ENCODE peak calls at places on chromosomes 12 and 14, in six cellular contexts. P is HCT116, G is fibroblast of lung, F is K562, X is PC-3, H is neural progenitor cell. L is an unnamed sample. For H3K79me2, the result is how much of the 10 kb centered on the place peaks cover.

GRCh38 chr12:89469361-89469760 is 55.2 kb downstream of the GALNT4 start:
- DNase-seq in P (no peak), G (peak), F (no peak), X (peak), H (no peak), L (no peak)

GRCh38 chr12:53751336-53752191 is at the start of gene CISTR:
- DNase-seq in P (no peak), G (no peak), F (no peak), X (no peak), H (peak), L (peak)

GRCh38 chr12:43863770-43864366 is 28.0 kb downstream of the TMEM117 start:
- DNase-seq in P (no peak), G (no peak), F (no peak), X (no peak), H (no peak), L (no peak)

GRCh38 chr14:41302776-41303175 is 303.9 kb upstream of the LRFN5 start:
- DNase-seq in P (no peak), G (no peak), F (no peak), X (no peak), H (peak), L (no peak)

GRCh38 chr14:20848955-20849570 is 42.1 kb upstream of the RNASE3 start:
- DNase-seq in P (no peak), G (no peak), F (no peak), X (peak), H (peak), L (no peak)

GRCh38 chr14:98705826-98706225 is 566.2 kb downstream of the BCL11B start:
- DNase-seq in P (no peak), G (no peak), F (no peak), X (no peak), H (no peak), L (no peak)

GRCh38 chr12:27455589-27455988 is 9.1 kb downstream of the SMCO2 start:
- DNase-seq in P (no peak), G (no peak), F (no peak), X (no peak), H (no peak), L (no peak)

GRCh38 chr12:109844983-109845841 is 12.0 kb upstream of the TRPV4 start:
- DNase-seq in P (peak), G (peak), F (peak), X (peak), H (peak), L (peak)

GRCh38 chr14:84397621-84398020 is 1132.3 kb upstream of the FLRT2 start:
- DNase-seq in P (no peak), G (no peak), F (no peak), X (no peak), H (no peak), L (no peak)

GRCh38 chr12:109020136-109020535 is 732 bp downstream of the SVOP start:
- DNase-seq in P (no peak), G (no peak), F (no peak), X (no peak), H (no peak), L (no peak)

DNA sequence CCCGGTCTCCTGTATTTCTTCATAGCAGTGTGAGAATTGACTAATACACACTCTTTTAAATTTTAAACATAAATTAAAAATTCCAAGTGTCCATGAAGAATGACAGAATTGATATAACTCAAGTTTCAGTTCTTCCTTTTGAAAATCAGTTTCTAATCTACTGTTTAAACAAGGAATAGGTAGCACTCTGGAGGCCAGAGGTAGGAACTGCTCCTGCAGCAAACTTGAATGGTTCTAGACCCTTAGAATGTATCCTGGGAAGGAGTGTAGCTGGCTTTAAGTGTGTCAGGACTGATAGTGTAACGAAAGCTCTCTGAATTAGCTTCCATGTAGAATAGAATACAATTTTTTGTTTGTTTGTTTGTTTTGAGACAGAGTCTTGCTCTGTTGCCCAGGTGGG is 76.8 kb downstream of the AKAP6 start:
- DNase-seq in P (no peak), G (no peak), F (no peak), X (no peak), H (no peak), L (no peak)
- H3K4me2 ChIP-seq in P (no peak), G (no peak), F (no peak), X (no peak), H (no peak), L (no peak)

GRCh38 chr12:122021193-122021821 is 377 bp upstream of the BCL7A start:
- DNase-seq in P (no peak), G (no peak), F (peak), X (peak), H (peak), L (peak)
- TF ChIP-seq EZH2 in P (no peak), G (no peak), F (no peak), X (no peak), H (no peak), L (no peak)

GRCh38 chr14:52937869-52938268 is 13.0 kb downstream of the FERMT2 start:
- DNase-seq in P (no peak), G (no peak), F (no peak), X (no peak), H (no peak), L (no peak)
- H3K79me2 ChIP-seq in P (under half), G (half or more), F (under half), X (half or more), H (half or more), L (under half)

GRCh38 chr14:103164006-103164405 is 40.7 kb downstream of the TNFAIP2 start:
- DNase-seq in P (no peak), G (no peak), F (no peak), X (no peak), H (no peak), L (no peak)

GRCh38 chr14:103164786-103165185 is 41.5 kb downstream of the TNFAIP2 start:
- DNase-seq in P (no peak), G (no peak), F (no peak), X (no peak), H (no peak), L (no peak)

GRCh38 chr14:103161054-103161397 is 37.8 kb downstream of the TNFAIP2 start:
- DNase-seq in P (no peak), G (peak), F (no peak), X (peak), H (no peak), L (no peak)

GRCh38 chr14:103165323-103165722 is 42.1 kb downstream of the TNFAIP2 start:
- DNase-seq in P (no peak), G (no peak), F (no peak), X (no peak), H (no peak), L (no peak)

GRCh38 chr14:103163199-103163598 is 39.9 kb downstream of the TNFAIP2 start:
- DNase-seq in P (no peak), G (no peak), F (no peak), X (no peak), H (no peak), L (no peak)
- H3K4me2 ChIP-seq in P (no peak), G (no peak), F (no peak), X (no peak), H (no peak), L (no peak)

DNA sequence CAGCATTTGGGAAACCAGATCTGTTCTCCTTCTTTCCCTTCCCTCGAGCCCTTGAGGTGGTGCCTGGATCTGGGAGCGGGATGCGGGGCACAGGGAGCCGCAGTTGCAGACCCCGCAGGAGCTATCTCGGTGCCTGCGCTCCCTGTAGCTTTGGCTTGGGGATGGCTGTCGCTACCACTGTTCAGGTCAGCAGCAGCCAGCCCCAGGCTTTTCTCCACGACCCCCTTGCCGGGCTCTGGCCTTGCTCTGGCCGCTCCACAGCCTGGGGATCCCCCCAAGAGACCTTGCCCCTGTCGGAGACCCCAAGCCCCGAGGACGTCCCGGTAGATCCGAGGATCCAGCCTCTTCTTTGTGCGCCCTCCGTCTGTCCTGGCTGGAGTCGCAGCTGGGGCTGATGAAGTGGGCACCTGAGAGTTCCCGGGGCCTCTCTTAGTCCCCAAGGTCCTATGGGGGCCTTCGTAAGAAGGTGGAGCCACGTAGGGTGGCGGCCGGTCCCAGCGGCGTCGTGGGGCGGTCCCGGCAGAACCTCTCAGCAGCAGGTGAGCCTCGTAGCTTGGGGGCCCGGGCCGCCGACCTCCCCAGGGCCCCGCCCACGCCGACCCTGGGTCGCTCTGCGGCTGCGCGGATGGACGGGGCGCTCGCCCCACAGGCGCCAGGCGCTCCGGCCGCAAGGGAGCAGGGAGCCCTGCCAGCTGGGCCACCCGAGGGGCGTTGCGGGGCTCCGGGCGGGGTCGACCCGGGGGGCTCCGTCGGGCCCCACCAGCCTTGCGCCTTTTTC is 1.3 kb downstream of the DDN start:
- DNase-seq in P (no peak), G (no peak), F (peak), X (peak), H (peak), L (no peak)
- TF ChIP-seq EZH2 in P (no peak), G (peak), F (no peak), X (no peak), H (peak), L (no peak)

GRCh38 chr12:57836442-57837375 is 9.8 kb downstream of the CTDSP2 start:
- DNase-seq in P (no peak), G (peak), F (peak), X (peak), H (peak), L (peak)
- H3K79me2 ChIP-seq in P (half or more), G (half or more), F (half or more), X (half or more), H (half or more), L (half or more)

GRCh38 chr12:2454778-2455177 is 340.0 kb upstream of the FKBP4 start:
- DNase-seq in P (no peak), G (no peak), F (no peak), X (no peak), H (no peak), L (no peak)
- H3K4me2 ChIP-seq in P (no peak), G (no peak), F (no peak), X (no peak), H (no peak), L (no peak)

GRCh38 chr12:11672361-11672760 is 22.9 kb downstream of the ETV6 start:
- DNase-seq in P (no peak), G (no peak), F (no peak), X (no peak), H (no peak), L (no peak)

GRCh38 chr12:11669348-11669747 is 19.9 kb downstream of the ETV6 start:
- DNase-seq in P (no peak), G (no peak), F (no peak), X (no peak), H (no peak), L (no peak)

GRCh38 chr12:11675952-11676505 is 26.6 kb downstream of the ETV6 start:
- DNase-seq in P (no peak), G (no peak), F (no peak), X (no peak), H (no peak), L (no peak)

GRCh38 chr12:11673666-11674464 is 24.4 kb downstream of the ETV6 start:
- DNase-seq in P (no peak), G (peak), F (no peak), X (no peak), H (no peak), L (no peak)

GRCh38 chr12:11672833-11673232 is 23.4 kb downstream of the ETV6 start:
- DNase-seq in P (no peak), G (no peak), F (no peak), X (no peak), H (no peak), L (no peak)
- TF ChIP-seq EZH2 in P (no peak), G (no peak), F (no peak), X (no peak), H (no peak), L (no peak)

GRCh38 chr14:71549421-71549820 is 382.8 kb upstream of the RGS6 start:
- DNase-seq in P (no peak), G (no peak), F (no peak), X (no peak), H (no peak), L (no peak)
- H3K79me2 ChIP-seq in P (under half), G (under half), F (under half), X (under half), H (under half), L (under half)

GRCh38 chr12:102478416-102479098 is 1.8 kb downstream of the IGF1 start:
- DNase-seq in P (no peak), G (peak), F (peak), X (no peak), H (peak), L (peak)

GRCh38 chr12:102479984-102480383 is 379 bp downstream of the IGF1 start:
- DNase-seq in P (no peak), G (no peak), F (no peak), X (no peak), H (no peak), L (no peak)

GRCh38 chr12:102481705-102482104 is 1.3 kb upstream of the IGF1 start:
- DNase-seq in P (no peak), G (no peak), F (no peak), X (no peak), H (no peak), L (no peak)

GRCh38 chr12:102479099-102479887 is 1.1 kb downstream of the IGF1 start:
- DNase-seq in P (no peak), G (no peak), F (peak), X (no peak), H (peak), L (no peak)

DNA sequence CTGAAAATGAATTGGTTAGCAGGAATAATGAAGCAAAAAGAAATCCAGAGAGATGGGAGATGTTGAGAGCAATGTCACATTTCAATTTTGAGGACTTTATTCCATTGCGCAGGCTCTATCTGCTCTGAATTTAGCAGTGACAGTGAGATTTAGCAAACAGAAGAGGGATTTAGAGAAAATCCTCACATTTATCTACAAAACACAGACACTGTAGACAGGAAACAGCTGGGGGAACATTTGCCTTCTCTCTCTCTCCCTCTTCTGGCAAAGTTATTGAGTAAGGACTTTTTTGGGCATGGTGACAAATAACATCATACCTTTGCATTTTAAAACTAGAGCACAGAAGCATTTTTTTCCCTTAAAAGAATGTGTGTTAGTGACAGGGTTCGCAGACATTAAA is at the start of gene IGF1:
- DNase-seq in P (no peak), G (peak), F (peak), X (no peak), H (no peak), L (no peak)
- H3K4me2 ChIP-seq in P (no peak), G (peak), F (no peak), X (no peak), H (no peak), L (no peak)

L was measured in DND-41.